ENCODE peak calls at places on chromosome 5, in ten cellular contexts. One of them, this sample, is unnamed.
A peak's percentile ranks its signal among the peaks of the same experiment; 100 is the strongest.

GRCh38 chr5:23389543-23390215 is 117.7 kb upstream of the PRDM9 start:
- DNase-seq in colonic mucosa: no peak
- DNase-seq in astrocyte of the spinal cord: no peak
- DNase-seq in sigmoid colon: no peak
- DNase-seq in brain microvascular endothelial cell: no peak
- DNase-seq in GM12865: no peak
- DNase-seq in dorsolateral prefrontal cortex: no peak
- DNase-seq in heart left ventricle: no peak
- DNase-seq in omental fat pad: no peak
- DNase-seq in LNCaP clone FGC: no peak
- DNase-seq in this sample: peak; percentile 38

GRCh38 chr5:136957428-136957827 is 541.7 kb downstream of the SPOCK1 start:
- DNase-seq in colonic mucosa: no peak
- DNase-seq in astrocyte of the spinal cord: no peak
- DNase-seq in sigmoid colon: no peak
- DNase-seq in brain microvascular endothelial cell: no peak
- DNase-seq in GM12865: no peak
- DNase-seq in dorsolateral prefrontal cortex: no peak
- DNase-seq in heart left ventricle: no peak
- DNase-seq in omental fat pad: no peak
- DNase-seq in LNCaP clone FGC: no peak
- DNase-seq in this sample: no peak

GRCh38 chr5:90747175-90747574 is 188.6 kb downstream of the ADGRV1 start:
- DNase-seq in colonic mucosa: no peak
- DNase-seq in astrocyte of the spinal cord: peak; percentile 8
- DNase-seq in sigmoid colon: no peak
- DNase-seq in brain microvascular endothelial cell: peak; percentile 4
- DNase-seq in GM12865: peak; percentile 53
- DNase-seq in dorsolateral prefrontal cortex: no peak
- DNase-seq in heart left ventricle: no peak
- DNase-seq in omental fat pad: no peak
- DNase-seq in LNCaP clone FGC: no peak
- DNase-seq in this sample: no peak

GRCh38 chr5:134749415-134749814 is 9.2 kb upstream of the DDX46 start:
- DNase-seq in colonic mucosa: no peak
- DNase-seq in astrocyte of the spinal cord: no peak
- DNase-seq in sigmoid colon: no peak
- DNase-seq in brain microvascular endothelial cell: no peak
- DNase-seq in GM12865: no peak
- DNase-seq in dorsolateral prefrontal cortex: no peak
- DNase-seq in heart left ventricle: no peak
- DNase-seq in omental fat pad: no peak
- DNase-seq in LNCaP clone FGC: no peak
- DNase-seq in this sample: no peak

GRCh38 chr5:125835293-125836172 is 587.7 kb upstream of the GRAMD2B start:
- DNase-seq in colonic mucosa: peak; percentile 32
- DNase-seq in astrocyte of the spinal cord: peak; percentile 64
- DNase-seq in sigmoid colon: peak; percentile 64
- DNase-seq in brain microvascular endothelial cell: peak; percentile 39
- DNase-seq in GM12865: peak; percentile 57
- DNase-seq in dorsolateral prefrontal cortex: no peak
- DNase-seq in heart left ventricle: peak; percentile 29
- DNase-seq in omental fat pad: no peak
- DNase-seq in LNCaP clone FGC: peak; percentile 1
- DNase-seq in this sample: peak; percentile 79

GRCh38 chr5:122332589-122333555 is 20.8 kb downstream of the SNCAIP start:
- DNase-seq in colonic mucosa: no peak
- DNase-seq in astrocyte of the spinal cord: no peak
- DNase-seq in sigmoid colon: no peak
- DNase-seq in brain microvascular endothelial cell: no peak
- DNase-seq in GM12865: no peak
- DNase-seq in dorsolateral prefrontal cortex: no peak
- DNase-seq in heart left ventricle: no peak
- DNase-seq in omental fat pad: no peak
- DNase-seq in LNCaP clone FGC: no peak
- DNase-seq in this sample: no peak

GRCh38 chr5:149500922-149501582 is 50.2 kb downstream of the CSNK1A1 start:
- DNase-seq in colonic mucosa: no peak
- DNase-seq in astrocyte of the spinal cord: peak; percentile 86
- DNase-seq in sigmoid colon: no peak
- DNase-seq in brain microvascular endothelial cell: peak; percentile 82
- DNase-seq in GM12865: no peak
- DNase-seq in dorsolateral prefrontal cortex: no peak
- DNase-seq in heart left ventricle: no peak
- DNase-seq in omental fat pad: no peak
- DNase-seq in LNCaP clone FGC: no peak
- DNase-seq in this sample: no peak

GRCh38 chr5:27266184-27266583 is 227.8 kb upstream of the CDH9 start:
- DNase-seq in colonic mucosa: no peak
- DNase-seq in astrocyte of the spinal cord: peak; percentile 26
- DNase-seq in sigmoid colon: no peak
- DNase-seq in brain microvascular endothelial cell: no peak
- DNase-seq in GM12865: no peak
- DNase-seq in dorsolateral prefrontal cortex: no peak
- DNase-seq in heart left ventricle: no peak
- DNase-seq in omental fat pad: no peak
- DNase-seq in LNCaP clone FGC: no peak
- DNase-seq in this sample: no peak

GRCh38 chr5:151483176-151483575 is 35.8 kb downstream of the SLC36A1 start:
- DNase-seq in colonic mucosa: no peak
- DNase-seq in astrocyte of the spinal cord: no peak
- DNase-seq in sigmoid colon: no peak
- DNase-seq in brain microvascular endothelial cell: no peak
- DNase-seq in GM12865: no peak
- DNase-seq in dorsolateral prefrontal cortex: no peak
- DNase-seq in heart left ventricle: no peak
- DNase-seq in omental fat pad: no peak
- DNase-seq in LNCaP clone FGC: no peak
- DNase-seq in this sample: peak; percentile 25

GRCh38 chr5:159184858-159185381 is 24.4 kb downstream of the RNF145 start:
- DNase-seq in colonic mucosa: no peak
- DNase-seq in astrocyte of the spinal cord: peak; percentile 87
- DNase-seq in sigmoid colon: no peak
- DNase-seq in brain microvascular endothelial cell: peak; percentile 89
- DNase-seq in GM12865: peak; percentile 35
- DNase-seq in dorsolateral prefrontal cortex: no peak
- DNase-seq in heart left ventricle: no peak
- DNase-seq in omental fat pad: no peak
- DNase-seq in LNCaP clone FGC: no peak
- DNase-seq in this sample: peak; percentile 71

GRCh38 chr5:3657364-3658003 is 61.9 kb downstream of the IRX1 start:
- DNase-seq in colonic mucosa: no peak
- DNase-seq in astrocyte of the spinal cord: no peak
- DNase-seq in sigmoid colon: no peak
- DNase-seq in brain microvascular endothelial cell: no peak
- DNase-seq in GM12865: no peak
- DNase-seq in dorsolateral prefrontal cortex: no peak
- DNase-seq in heart left ventricle: no peak
- DNase-seq in omental fat pad: no peak
- DNase-seq in LNCaP clone FGC: no peak
- DNase-seq in this sample: no peak

GRCh38 chr5:95178046-95178651 is 106.7 kb downstream of the MCTP1 start:
- DNase-seq in colonic mucosa: no peak
- DNase-seq in astrocyte of the spinal cord: peak; percentile 98
- DNase-seq in sigmoid colon: no peak
- DNase-seq in brain microvascular endothelial cell: peak; percentile 85
- DNase-seq in GM12865: peak; percentile 5
- DNase-seq in dorsolateral prefrontal cortex: no peak
- DNase-seq in heart left ventricle: no peak
- DNase-seq in omental fat pad: no peak
- DNase-seq in LNCaP clone FGC: no peak
- DNase-seq in this sample: peak; percentile 87
- TF ChIP-seq CTCF in colonic mucosa: no peak
- TF ChIP-seq CTCF in astrocyte of the spinal cord: peak; percentile 67
- TF ChIP-seq CTCF in sigmoid colon: no peak
- TF ChIP-seq CTCF in brain microvascular endothelial cell: peak; percentile 85
- TF ChIP-seq CTCF in GM12865: peak; percentile 5
- TF ChIP-seq CTCF in dorsolateral prefrontal cortex: no peak
- TF ChIP-seq CTCF in heart left ventricle: no peak
- TF ChIP-seq CTCF in omental fat pad: no peak
- TF ChIP-seq CTCF in LNCaP clone FGC: no peak
- TF ChIP-seq CTCF in this sample: peak; percentile 38

GRCh38 chr5:96712100-96712746 is 50.0 kb downstream of the CAST start:
- DNase-seq in colonic mucosa: no peak
- DNase-seq in astrocyte of the spinal cord: no peak
- DNase-seq in sigmoid colon: no peak
- DNase-seq in brain microvascular endothelial cell: no peak
- DNase-seq in GM12865: no peak
- DNase-seq in dorsolateral prefrontal cortex: no peak
- DNase-seq in heart left ventricle: no peak
- DNase-seq in omental fat pad: no peak
- DNase-seq in LNCaP clone FGC: no peak
- DNase-seq in this sample: no peak

GRCh38 chr5:96709152-96709821 is 47.1 kb downstream of the CAST start:
- DNase-seq in colonic mucosa: no peak
- DNase-seq in astrocyte of the spinal cord: peak; percentile 80
- DNase-seq in sigmoid colon: no peak
- DNase-seq in brain microvascular endothelial cell: peak; percentile 78
- DNase-seq in GM12865: no peak
- DNase-seq in dorsolateral prefrontal cortex: no peak
- DNase-seq in heart left ventricle: no peak
- DNase-seq in omental fat pad: no peak
- DNase-seq in LNCaP clone FGC: no peak
- DNase-seq in this sample: peak; percentile 73

GRCh38 chr5:96706433-96707111 is 44.4 kb downstream of the CAST start:
- DNase-seq in colonic mucosa: no peak
- DNase-seq in astrocyte of the spinal cord: no peak
- DNase-seq in sigmoid colon: no peak
- DNase-seq in brain microvascular endothelial cell: no peak
- DNase-seq in GM12865: peak; percentile 9
- DNase-seq in dorsolateral prefrontal cortex: no peak
- DNase-seq in heart left ventricle: no peak
- DNase-seq in omental fat pad: no peak
- DNase-seq in LNCaP clone FGC: no peak
- DNase-seq in this sample: no peak

GRCh38 chr5:96703985-96704384 is 41.8 kb downstream of the CAST start:
- DNase-seq in colonic mucosa: no peak
- DNase-seq in astrocyte of the spinal cord: no peak
- DNase-seq in sigmoid colon: no peak
- DNase-seq in brain microvascular endothelial cell: no peak
- DNase-seq in GM12865: no peak
- DNase-seq in dorsolateral prefrontal cortex: no peak
- DNase-seq in heart left ventricle: no peak
- DNase-seq in omental fat pad: no peak
- DNase-seq in LNCaP clone FGC: no peak
- DNase-seq in this sample: no peak

DNA sequence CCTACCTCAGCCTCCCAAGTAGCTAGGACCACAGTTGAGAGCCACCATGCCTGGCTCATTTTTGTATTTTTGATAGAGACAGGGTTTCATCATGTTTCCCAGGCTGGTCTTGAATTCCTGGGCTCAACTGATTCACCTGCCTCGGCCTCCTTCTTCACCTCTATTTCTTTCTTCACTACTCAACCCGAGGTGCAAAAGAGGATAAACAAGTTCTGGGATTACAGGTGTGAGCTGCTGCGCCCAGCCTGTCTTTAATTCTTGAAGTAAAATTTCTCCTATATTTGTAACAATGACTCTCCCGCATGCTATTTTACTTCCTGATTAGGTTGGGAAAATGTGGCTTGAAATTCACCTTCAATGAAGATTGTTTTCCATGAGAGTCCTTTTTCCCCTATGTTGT is 46.4 kb downstream of the CAST start:
- DNase-seq in colonic mucosa: no peak
- DNase-seq in astrocyte of the spinal cord: no peak
- DNase-seq in sigmoid colon: no peak
- DNase-seq in brain microvascular endothelial cell: no peak
- DNase-seq in GM12865: no peak
- DNase-seq in dorsolateral prefrontal cortex: no peak
- DNase-seq in heart left ventricle: no peak
- DNase-seq in omental fat pad: no peak
- DNase-seq in LNCaP clone FGC: no peak
- DNase-seq in this sample: no peak
- TF ChIP-seq CTCF in colonic mucosa: no peak
- TF ChIP-seq CTCF in astrocyte of the spinal cord: no peak
- TF ChIP-seq CTCF in sigmoid colon: no peak
- TF ChIP-seq CTCF in brain microvascular endothelial cell: no peak
- TF ChIP-seq CTCF in GM12865: no peak
- TF ChIP-seq CTCF in dorsolateral prefrontal cortex: no peak
- TF ChIP-seq CTCF in heart left ventricle: no peak
- TF ChIP-seq CTCF in omental fat pad: no peak
- TF ChIP-seq CTCF in LNCaP clone FGC: no peak
- TF ChIP-seq CTCF in this sample: no peak

GRCh38 chr5:178074266-178074952 is 38.9 kb upstream of the N4BP3 start:
- DNase-seq in colonic mucosa: no peak
- DNase-seq in astrocyte of the spinal cord: peak; percentile 16
- DNase-seq in sigmoid colon: no peak
- DNase-seq in brain microvascular endothelial cell: no peak
- DNase-seq in GM12865: peak; percentile 24
- DNase-seq in dorsolateral prefrontal cortex: no peak
- DNase-seq in heart left ventricle: no peak
- DNase-seq in omental fat pad: no peak
- DNase-seq in LNCaP clone FGC: no peak
- DNase-seq in this sample: no peak
- TF ChIP-seq CTCF in colonic mucosa: no peak
- TF ChIP-seq CTCF in astrocyte of the spinal cord: peak; percentile 8
- TF ChIP-seq CTCF in sigmoid colon: no peak
- TF ChIP-seq CTCF in brain microvascular endothelial cell: peak; percentile 38
- TF ChIP-seq CTCF in GM12865: peak; percentile 7
- TF ChIP-seq CTCF in dorsolateral prefrontal cortex: no peak
- TF ChIP-seq CTCF in heart left ventricle: no peak
- TF ChIP-seq CTCF in omental fat pad: no peak
- TF ChIP-seq CTCF in LNCaP clone FGC: no peak
- TF ChIP-seq CTCF in this sample: no peak

GRCh38 chr5:98349990-98350365 is 423.5 kb upstream of the RGMB start:
- DNase-seq in colonic mucosa: no peak
- DNase-seq in astrocyte of the spinal cord: no peak
- DNase-seq in sigmoid colon: no peak
- DNase-seq in brain microvascular endothelial cell: no peak
- DNase-seq in GM12865: no peak
- DNase-seq in dorsolateral prefrontal cortex: no peak
- DNase-seq in heart left ventricle: no peak
- DNase-seq in omental fat pad: no peak
- DNase-seq in LNCaP clone FGC: no peak
- DNase-seq in this sample: no peak
- TF ChIP-seq CTCF in colonic mucosa: no peak
- TF ChIP-seq CTCF in astrocyte of the spinal cord: no peak
- TF ChIP-seq CTCF in sigmoid colon: no peak
- TF ChIP-seq CTCF in brain microvascular endothelial cell: no peak
- TF ChIP-seq CTCF in GM12865: no peak
- TF ChIP-seq CTCF in dorsolateral prefrontal cortex: no peak
- TF ChIP-seq CTCF in heart left ventricle: no peak
- TF ChIP-seq CTCF in omental fat pad: no peak
- TF ChIP-seq CTCF in LNCaP clone FGC: no peak
- TF ChIP-seq CTCF in this sample: no peak